ENCODE peak calls at places on chromosomes 5 and 9, in six cellular contexts. Y is NCI-H146, V is posterior cingulate gyrus, N is aorta, J is mammary epithelial cell, G is neural progenitor cell. X is an unnamed sample.

GRCh38 chr9:135665795-135666189 is 2.7 kb downstream of the LCN9 start:
- DNase-seq in G (no peak), Y (no peak), V (no peak), N (no peak), J (no peak), X (no peak)

GRCh38 chr5:177334155-177334551 is 17.3 kb downstream of the LMAN2 start:
- DNase-seq in J (no peak), N (no peak), Y (no peak), G (no peak), V (peak; percentile 60), X (no peak)

GRCh38 chr5:126998201-126998631 is 32.1 kb downstream of the MARCHF3 start:
- DNase-seq in V (no peak), J (no peak), N (no peak), G (no peak), Y (no peak), X (no peak)

GRCh38 chr5:41156739-41157138 is 56.6 kb downstream of the C6 start:
- DNase-seq in Y (no peak), V (no peak), N (no peak), J (no peak), G (no peak), X (no peak)

GRCh38 chr5:173473293-173473692 is 143.2 kb downstream of the BOD1 start:
- DNase-seq in N (no peak), J (no peak), V (no peak), Y (no peak), G (no peak), X (no peak)

GRCh38 chr9:17799383-17799782 is 220.5 kb downstream of the SH3GL2 start:
- DNase-seq in V (no peak), G (no peak), N (no peak), Y (no peak), J (peak; percentile 5), X (no peak)

GRCh38 chr5:38463634-38464521 is 92.6 kb downstream of the LIFR start:
- DNase-seq in Y (no peak), V (no peak), N (no peak), G (no peak), J (peak; percentile 85), X (no peak)

GRCh38 chr9:4674783-4675182 is 4.6 kb upstream of the CDC37L1 start:
- DNase-seq in G (no peak), Y (no peak), V (no peak), J (peak; percentile 65), N (no peak), X (no peak)

GRCh38 chr9:137588891-137589290 is 1.4 kb downstream of the ZMYND19 start:
- DNase-seq in J (no peak), Y (no peak), G (no peak), V (no peak), N (no peak), X (no peak)

GRCh38 chr5:105263522-105263921 is 1700.9 kb upstream of the NUDT12 start:
- DNase-seq in J (no peak), Y (no peak), N (no peak), V (no peak), G (no peak), X (no peak)

GRCh38 chr5:154858972-154859950 is 834 bp downstream of the CNOT8 start:
- DNase-seq in V (no peak), J (peak; percentile 12), Y (peak; percentile 0), N (no peak), G (no peak), X (no peak)

GRCh38 chr5:37751227-37751626 is 88.6 kb downstream of the GDNF start:
- DNase-seq in V (no peak), G (no peak), J (peak; percentile 51), N (no peak), Y (no peak), X (no peak)

X was measured in COR-L47.